ENCODE peak calls at places on chromosomes 5 and 9, in five cellular contexts. Q is lower lobe of right lung, C is transverse colon, O is cardiac muscle cell, G is Panc1. U is an unnamed sample. For H3K27me3 and H3K4me1, the result is how much of the 10 kb centered on the place peaks cover.

GRCh38 chr5:137887831-137888230 is 1.4 kb upstream of the PKD2L2 start:
- DNase-seq in Q (no peak), C (no peak), O (no peak), G (no peak), U (no peak)

GRCh38 chr5:66551920-66552319 is 44.3 kb upstream of the MAST4 start:
- DNase-seq in Q (no peak), C (no peak), O (no peak), G (no peak), U (no peak)

GRCh38 chr9:16598316-16598715 is 272.2 kb downstream of the BNC2 start:
- DNase-seq in Q (no peak), C (no peak), O (no peak), G (no peak), U (no peak)

GRCh38 chr9:116066221-116066620 is 87.4 kb upstream of the PAPPA start:
- DNase-seq in Q (no peak), C (no peak), O (no peak), G (no peak), U (no peak)

GRCh38 chr5:6266671-6267197 is 111.6 kb downstream of the MED10 start:
- DNase-seq in Q (no peak), C (no peak), O (no peak), G (no peak), U (no peak)

GRCh38 chr9:5608298-5609254 is 20.3 kb upstream of the RIC1 start:
- DNase-seq in Q (no peak), C (no peak), O (no peak), G (no peak), U (peak)

GRCh38 chr5:161850491-161850890 is 2.6 kb downstream of the GABRA1 start:
- DNase-seq in Q (no peak), C (no peak), O (no peak), G (no peak), U (no peak)

GRCh38 chr5:127072861-127073846 is at the start of gene C5orf63:
- DNase-seq in Q (peak), C (peak), O (no peak), G (no peak), U (peak)

GRCh38 chr5:606061-606460 is 6.1 kb upstream of the CEP72 start:
- DNase-seq in Q (no peak), C (no peak), O (no peak), G (no peak), U (no peak)

GRCh38 chr5:24294324-24294723 is 350.5 kb downstream of the CDH10 start:
- DNase-seq in Q (no peak), C (no peak), O (no peak), G (no peak), U (no peak)

GRCh38 chr9:91949293-91949945 is 609 bp downstream of the ROR2 start:
- DNase-seq in Q (no peak), C (no peak), O (peak), G (no peak), U (no peak)

GRCh38 chr9:91951944-91952520 is 2.0 kb upstream of the ROR2 start:
- DNase-seq in Q (no peak), C (no peak), O (no peak), G (no peak), U (no peak)

GRCh38 chr9:91948061-91948422 is 2.0 kb downstream of the ROR2 start:
- DNase-seq in Q (no peak), C (no peak), O (peak), G (no peak), U (no peak)

GRCh38 chr9:91948423-91949292 is 1.4 kb downstream of the ROR2 start:
- DNase-seq in Q (peak), C (peak), O (peak), G (no peak), U (peak)

DNA sequence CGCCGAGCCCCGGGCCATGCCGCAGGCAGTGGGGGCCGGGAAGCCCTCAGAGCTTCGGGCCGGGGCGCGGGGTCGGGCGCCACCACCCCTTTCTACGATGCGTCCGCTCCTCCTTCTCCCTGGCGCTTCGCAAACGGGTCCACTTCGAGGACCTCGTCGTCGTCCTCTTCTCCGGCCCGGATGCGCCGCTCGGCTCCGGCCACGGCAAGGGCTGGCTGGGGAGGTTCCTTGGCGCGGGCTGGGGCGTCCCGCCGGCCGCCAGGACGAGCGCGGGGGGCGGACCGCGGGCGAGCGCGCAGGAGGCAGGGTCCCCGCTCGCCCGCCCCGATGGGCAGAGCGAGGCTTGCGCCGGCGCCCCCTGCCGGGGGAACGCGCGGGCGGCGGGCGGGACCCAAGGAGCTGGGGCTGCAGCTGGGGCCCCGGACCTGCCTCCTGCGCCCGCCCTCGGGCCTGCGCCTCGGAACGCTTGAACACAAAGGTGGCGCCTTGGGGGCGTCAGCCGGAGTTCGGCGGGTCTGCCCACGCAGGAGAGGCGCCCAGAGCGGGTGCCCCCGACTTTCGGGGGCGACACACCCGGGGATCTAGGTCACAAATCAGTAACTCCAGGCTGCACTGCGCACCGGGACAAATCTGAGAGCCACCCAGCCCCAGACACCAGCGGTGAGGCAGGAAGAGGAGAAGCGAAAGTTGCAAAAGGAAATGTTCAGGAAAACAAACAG is at the start of gene ROR2:
- DNase-seq in Q (peak), C (peak), O (peak), G (no peak), U (no peak)
- H3K27me3 ChIP-seq in Q (under half), C (half or more), O (under half), G (under half), U (under half)

GRCh38 chr9:19233344-19233743 is 2.9 kb downstream of the DENND4C start:
- DNase-seq in Q (no peak), C (no peak), O (no peak), G (no peak), U (no peak)
- H3K4me3 ChIP-seq in Q (peak), C (peak), O (peak), G (no peak), U (no peak)

DNA sequence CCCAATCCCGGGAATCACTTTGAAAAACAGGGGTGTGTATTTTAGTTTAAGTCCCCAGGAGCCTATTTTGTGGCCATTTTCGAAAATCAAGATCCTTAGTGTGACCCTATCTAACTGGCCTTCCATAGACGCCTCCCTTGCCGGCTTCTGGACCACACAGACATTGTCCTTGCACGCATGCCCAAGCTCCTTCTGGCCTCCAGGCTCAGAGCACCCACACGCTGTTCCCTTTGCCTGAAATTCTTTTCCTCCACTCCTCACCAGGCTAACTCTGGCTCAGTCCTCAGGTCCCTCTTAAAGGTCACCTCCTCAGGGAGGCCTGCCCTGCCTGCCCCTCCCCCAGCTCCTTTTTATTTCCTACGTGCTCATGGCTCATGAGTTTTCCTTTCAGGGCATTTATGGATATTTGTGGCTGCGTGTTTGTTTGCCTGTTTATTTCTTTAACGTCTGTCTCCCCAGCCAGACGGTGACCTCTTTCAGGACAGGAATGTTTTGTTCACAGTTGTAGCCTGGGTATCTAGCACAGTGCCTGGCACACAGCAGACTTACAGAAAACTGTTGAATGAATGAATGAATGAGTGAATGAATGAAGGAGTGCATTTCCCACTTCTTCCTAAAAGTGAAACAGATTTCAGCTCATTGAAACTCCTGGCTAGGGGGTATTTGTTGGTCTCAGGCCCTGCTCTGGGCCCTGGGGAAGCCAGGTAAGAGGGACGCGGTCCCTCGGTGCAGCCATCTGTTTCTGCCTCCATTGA is 79.1 kb upstream of the IER5L start:
- DNase-seq in Q (peak), C (no peak), O (no peak), G (no peak), U (no peak)
- H3K4me1 ChIP-seq in Q (under half), C (under half), O (under half), G (under half), U (under half)

GRCh38 chr9:136722093-136722968 is 10.0 kb downstream of the DIPK1B start:
- DNase-seq in Q (no peak), C (no peak), O (no peak), G (no peak), U (no peak)

GRCh38 chr9:136723989-136724388 is 11.6 kb downstream of the DIPK1B start:
- DNase-seq in Q (no peak), C (no peak), O (no peak), G (no peak), U (no peak)

GRCh38 chr9:136722969-136723356 is 10.6 kb downstream of the DIPK1B start:
- DNase-seq in Q (no peak), C (no peak), O (no peak), G (no peak), U (no peak)

GRCh38 chr9:136724772-136725171 is 12.4 kb downstream of the DIPK1B start:
- DNase-seq in Q (no peak), C (no peak), O (no peak), G (no peak), U (no peak)

DNA sequence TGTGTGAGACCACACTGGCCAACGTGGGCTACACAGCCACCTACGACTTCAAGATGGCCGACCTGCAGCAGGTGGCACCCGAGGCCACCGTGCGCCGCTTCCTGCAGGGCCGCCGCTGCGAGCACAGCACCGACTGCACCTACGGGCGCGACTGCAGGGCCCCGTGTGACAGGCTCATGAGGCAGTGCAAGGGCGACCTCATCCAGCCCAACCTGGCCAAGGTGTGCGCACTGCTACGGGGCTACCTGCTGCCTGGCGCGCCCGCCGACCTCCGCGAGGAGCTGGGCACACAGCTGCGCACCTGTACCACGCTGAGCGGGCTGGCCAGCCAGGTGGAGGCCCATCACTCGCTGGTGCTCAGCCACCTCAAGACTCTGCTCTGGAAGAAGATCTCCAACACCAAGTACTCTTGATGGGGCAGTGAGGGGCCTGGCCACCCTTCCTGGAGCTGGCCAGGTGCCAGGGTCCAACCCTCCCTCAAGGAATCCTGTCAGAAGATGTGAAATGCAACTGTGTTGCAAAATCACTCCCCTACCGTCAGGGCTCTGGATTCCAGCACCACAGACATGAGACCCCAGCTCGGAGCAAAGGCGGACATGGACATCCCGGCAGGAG is 11.1 kb downstream of the DIPK1B start:
- DNase-seq in Q (no peak), C (no peak), O (no peak), G (no peak), U (no peak)
- H3K27me3 ChIP-seq in Q (under half), C (under half), O (under half), G (under half), U (under half)

GRCh38 chr5:88671408-88671807 is 211.6 kb downstream of the MEF2C start:
- DNase-seq in Q (no peak), C (no peak), O (no peak), G (no peak), U (no peak)
- H3K4me3 ChIP-seq in Q (no peak), C (no peak), O (no peak), G (peak), U (no peak)

DNA sequence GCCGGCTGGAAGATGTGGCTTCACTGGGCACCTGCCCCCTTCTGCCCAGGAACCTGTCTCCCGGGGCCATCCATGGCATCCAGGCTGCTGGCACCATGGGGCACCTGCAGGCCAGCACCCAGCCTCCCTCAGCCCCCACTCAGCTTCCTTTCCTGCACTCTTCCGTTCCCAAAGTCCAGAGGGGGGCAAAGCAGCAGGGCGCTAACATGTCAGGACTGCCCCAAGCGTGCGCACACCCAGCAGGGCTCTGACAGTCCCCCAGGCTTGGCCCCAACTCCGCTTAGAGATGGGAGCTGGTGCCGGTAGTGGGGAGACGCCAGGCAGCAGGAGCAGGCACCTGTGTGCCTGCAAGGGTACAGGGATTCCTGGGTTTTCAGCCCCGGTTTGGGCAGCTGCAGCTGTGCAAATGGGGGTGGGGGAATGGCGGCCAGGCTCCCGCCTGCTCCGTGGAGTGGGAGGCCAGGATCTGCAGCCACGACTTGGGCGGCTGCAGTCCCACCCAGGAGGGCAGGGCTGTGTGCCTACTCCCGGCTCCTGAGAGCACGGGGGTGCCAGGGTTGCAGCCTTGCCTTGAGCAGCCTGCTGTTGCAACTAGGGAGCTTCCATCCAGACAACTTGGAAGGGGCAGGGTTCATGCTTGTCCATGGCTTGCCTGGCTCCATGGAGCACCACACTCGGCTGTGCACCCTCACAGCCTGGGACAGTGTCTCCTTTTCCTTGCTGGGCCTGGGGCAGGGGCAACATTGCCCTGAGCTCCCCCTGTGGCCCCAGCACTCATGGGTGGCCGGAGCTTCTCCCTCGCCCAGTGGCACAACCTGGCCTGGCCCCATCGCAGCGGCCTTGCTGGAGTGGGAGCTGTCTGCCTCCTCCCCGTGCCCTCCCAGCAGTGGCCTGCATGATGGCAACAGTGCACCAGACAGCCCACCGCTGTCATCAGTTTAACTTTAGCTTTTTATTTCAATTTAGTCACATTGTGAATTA is 561.1 kb downstream of the MTRR start:
- DNase-seq in Q (peak), C (no peak), O (no peak), G (no peak), U (no peak)
- H3K4me1 ChIP-seq in Q (under half), C (under half), O (under half), G (under half), U (under half)

GRCh38 chr5:168967882-168968620 is 332.9 kb downstream of the SLIT3 start:
- DNase-seq in Q (no peak), C (no peak), O (no peak), G (no peak), U (no peak)

GRCh38 chr5:168972650-168973241 is 328.2 kb downstream of the SLIT3 start:
- DNase-seq in Q (no peak), C (no peak), O (peak), G (no peak), U (no peak)

GRCh38 chr5:168974081-168974480 is 326.9 kb downstream of the SLIT3 start:
- DNase-seq in Q (no peak), C (no peak), O (no peak), G (no peak), U (no peak)

GRCh38 chr5:168969341-168969863 is 331.5 kb downstream of the SLIT3 start:
- DNase-seq in Q (no peak), C (no peak), O (no peak), G (no peak), U (no peak)

GRCh38 chr5:168971100-168971499 is 329.8 kb downstream of the SLIT3 start:
- DNase-seq in Q (no peak), C (no peak), O (no peak), G (no peak), U (no peak)
- H3K27me3 ChIP-seq in Q (under half), C (under half), O (under half), G (under half), U (under half)

DNA sequence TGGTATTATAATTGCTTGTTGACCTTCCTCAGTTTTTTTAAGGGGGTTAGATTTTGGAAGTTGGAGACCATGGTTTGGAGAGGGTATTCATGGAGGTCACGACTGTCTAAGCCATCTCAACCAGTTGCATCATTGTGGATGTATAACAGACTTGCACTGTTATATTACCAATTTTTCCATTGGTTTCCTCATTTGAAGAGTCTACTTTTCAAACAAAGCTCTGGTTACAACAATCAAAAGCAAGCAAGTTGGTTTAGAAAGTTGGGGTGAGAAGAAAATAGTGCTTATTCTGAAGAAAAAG is 103.3 kb downstream of the RPS23 start:
- DNase-seq in Q (no peak), C (no peak), O (no peak), G (no peak), U (no peak)
- H3K4me3 ChIP-seq in Q (no peak), C (no peak), O (no peak), G (no peak), U (no peak)

U was measured in Caco-2.